ENCODE peak calls at places on chromosome 17, in eight cellular contexts. O is choroid plexus epithelial cell, F is activated B cell treated with CpG ODN at 0.5 μM for 24 hours, P is neural progenitor cell, X is ecto neural progenitor cell, R is gastrocnemius medialis, E is anterior cingulate cortex, K is prostate gland. M is an unnamed sample.

GRCh38 chr17:76536511-76537287 is 810 bp downstream of the CYGB start:
- DNase-seq in E (no peak), O (no peak), R (no peak), F (no peak), K (no peak), X (peak; percentile 55), P (no peak), M (no peak)

GRCh38 chr17:62030264-62030663 is 34.8 kb downstream of the MED13 start:
- DNase-seq in E (no peak), F (no peak), X (no peak), P (no peak), O (no peak), K (no peak), R (no peak), M (no peak)

GRCh38 chr17:48597492-48597774 is 3.9 kb upstream of the HOXB5 start:
- DNase-seq in F (no peak), O (no peak), P (no peak), R (no peak), X (no peak), K (no peak), E (no peak), M (no peak)

GRCh38 chr17:21689604-21690003 is 2.7 kb upstream of the KCNJ18 start:
- DNase-seq in P (no peak), K (no peak), F (no peak), E (no peak), O (peak; percentile 77), X (no peak), R (no peak), M (no peak)

GRCh38 chr17:29093090-29093871 is 50.3 kb downstream of the PIPOX start:
- DNase-seq in O (no peak), E (no peak), X (no peak), F (no peak), K (no peak), P (no peak), R (no peak), M (no peak)

GRCh38 chr17:61422116-61422799 is 22.6 kb downstream of the TBX2 start:
- DNase-seq in R (no peak), P (no peak), E (no peak), F (no peak), O (no peak), K (no peak), X (no peak), M (no peak)

GRCh38 chr17:40903129-40903847 is 18.2 kb upstream of the KRT20 start:
- DNase-seq in P (no peak), R (no peak), E (no peak), O (peak; percentile 34), F (no peak), K (peak; percentile 76), X (no peak), M (no peak)

GRCh38 chr17:37218849-37219248 is 156.9 kb upstream of the C17orf78 start:
- DNase-seq in E (no peak), O (no peak), K (no peak), F (no peak), X (no peak), R (no peak), P (no peak), M (no peak)

GRCh38 chr17:979539-980405 is at the start of gene NXN:
- DNase-seq in P (peak; percentile 94), F (peak; percentile 93), O (peak; percentile 80), K (peak; percentile 87), E (peak; percentile 86), X (peak; percentile 100), R (peak; percentile 82), M (peak; percentile 87)

GRCh38 chr17:69317625-69318024 is 9.3 kb downstream of the ABCA5 start:
- DNase-seq in E (no peak), F (no peak), R (no peak), K (no peak), X (no peak), O (no peak), P (no peak), M (no peak)

GRCh38 chr17:42153919-42154491 is 784 bp downstream of the RAB5C start:
- DNase-seq in O (peak; percentile 46), F (no peak), R (no peak), K (no peak), X (no peak), P (peak; percentile 41), E (no peak), M (no peak)

GRCh38 chr17:32936894-32937500 is 9.0 kb downstream of the TMEM98 start:
- DNase-seq in K (peak; percentile 72), E (no peak), R (no peak), P (peak; percentile 94), O (peak; percentile 83), F (peak; percentile 35), X (peak; percentile 89), M (peak; percentile 73)

GRCh38 chr17:21129023-21129681 is 2.4 kb downstream of the DHRS7B start:
- DNase-seq in K (peak; percentile 24), X (no peak), E (no peak), P (no peak), F (no peak), O (peak; percentile 78), R (peak; percentile 19), M (no peak)

GRCh38 chr17:29162909-29163341 is 17.3 kb downstream of the MYO18A start:
- DNase-seq in X (no peak), E (no peak), R (no peak), F (no peak), O (no peak), P (no peak), K (no peak), M (no peak)

GRCh38 chr17:79888811-79889634 is 49.8 kb upstream of the CBX4 start:
- DNase-seq in O (no peak), K (no peak), F (no peak), X (no peak), R (no peak), E (no peak), P (no peak), M (no peak)

GRCh38 chr17:27986805-27987684 is 55.4 kb upstream of the NLK start:
- DNase-seq in F (no peak), X (no peak), E (no peak), O (no peak), P (no peak), R (no peak), K (no peak), M (no peak)

GRCh38 chr17:50514936-50515702 is 6.9 kb downstream of the MYCBPAP start:
- DNase-seq in E (no peak), O (peak; percentile 41), K (peak; percentile 40), R (peak; percentile 40), P (peak; percentile 55), X (no peak), F (no peak), M (no peak)

GRCh38 chr17:7225711-7226331 is 6.1 kb downstream of the ACADVL start:
- DNase-seq in X (no peak), F (no peak), K (no peak), O (no peak), P (no peak), E (no peak), R (no peak), M (no peak)

GRCh38 chr17:79777844-79778503 is at the start of gene CBX2:
- DNase-seq in R (no peak), E (peak; percentile 67), F (peak; percentile 83), O (peak; percentile 45), X (peak; percentile 95), P (peak; percentile 94), K (peak; percentile 61), M (peak; percentile 81)

M was measured in psoas muscle.